ENCODE peak calls at places on chromosomes 12 and 14, in nine cellular contexts. One of them, this sample, is unnamed. For H3K9me3, the result is how much of the 10 kb centered on the place peaks cover.

GRCh38 chr12:94244165-94245133 is 96.1 kb downstream of the PLXNC1 start:
- DNase-seq in neural progenitor cell: no peak
- DNase-seq in heart right ventricle: no peak
- DNase-seq in transverse colon: peak
- DNase-seq in colonic mucosa: no peak
- DNase-seq in astrocyte: no peak
- DNase-seq in prostate gland: no peak
- DNase-seq in IMR-90: no peak
- DNase-seq in tibial artery: no peak
- DNase-seq in this sample: no peak

GRCh38 chr12:93347054-93347786 is 30.5 kb upstream of the NUDT4 start:
- DNase-seq in neural progenitor cell: no peak
- DNase-seq in heart right ventricle: no peak
- DNase-seq in transverse colon: no peak
- DNase-seq in colonic mucosa: no peak
- DNase-seq in astrocyte: no peak
- DNase-seq in prostate gland: no peak
- DNase-seq in IMR-90: no peak
- DNase-seq in tibial artery: no peak
- DNase-seq in this sample: no peak

GRCh38 chr12:68851592-68851952 is 43.6 kb downstream of the MDM2 start:
- DNase-seq in neural progenitor cell: no peak
- DNase-seq in heart right ventricle: no peak
- DNase-seq in transverse colon: no peak
- DNase-seq in colonic mucosa: no peak
- DNase-seq in astrocyte: no peak
- DNase-seq in prostate gland: no peak
- DNase-seq in IMR-90: no peak
- DNase-seq in tibial artery: no peak
- DNase-seq in this sample: no peak

GRCh38 chr12:64943686-64944085 is 119.2 kb downstream of the TBC1D30 start:
- DNase-seq in neural progenitor cell: no peak
- DNase-seq in heart right ventricle: no peak
- DNase-seq in transverse colon: no peak
- DNase-seq in colonic mucosa: no peak
- DNase-seq in astrocyte: peak
- DNase-seq in prostate gland: no peak
- DNase-seq in IMR-90: no peak
- DNase-seq in tibial artery: no peak
- DNase-seq in this sample: no peak

GRCh38 chr12:8687846-8688601 is 9.8 kb upstream of the RIMKLB start:
- DNase-seq in neural progenitor cell: peak
- DNase-seq in heart right ventricle: peak
- DNase-seq in transverse colon: peak
- DNase-seq in colonic mucosa: no peak
- DNase-seq in astrocyte: peak
- DNase-seq in prostate gland: peak
- DNase-seq in IMR-90: peak
- DNase-seq in tibial artery: peak
- DNase-seq in this sample: peak

GRCh38 chr12:108069766-108070165 is 59.3 kb upstream of the WSCD2 start:
- DNase-seq in neural progenitor cell: no peak
- DNase-seq in heart right ventricle: no peak
- DNase-seq in transverse colon: no peak
- DNase-seq in colonic mucosa: no peak
- DNase-seq in astrocyte: no peak
- DNase-seq in prostate gland: no peak
- DNase-seq in IMR-90: no peak
- DNase-seq in tibial artery: no peak
- DNase-seq in this sample: no peak

GRCh38 chr12:57592551-57593165 is 1.7 kb downstream of the PIP4K2C start:
- DNase-seq in neural progenitor cell: no peak
- DNase-seq in heart right ventricle: no peak
- DNase-seq in transverse colon: no peak
- DNase-seq in colonic mucosa: no peak
- DNase-seq in astrocyte: peak
- DNase-seq in prostate gland: no peak
- DNase-seq in IMR-90: peak
- DNase-seq in tibial artery: no peak
- DNase-seq in this sample: no peak

GRCh38 chr12:7642287-7642686 is 23.4 kb downstream of the APOBEC1 start:
- DNase-seq in neural progenitor cell: no peak
- DNase-seq in heart right ventricle: no peak
- DNase-seq in transverse colon: no peak
- DNase-seq in colonic mucosa: no peak
- DNase-seq in astrocyte: no peak
- DNase-seq in prostate gland: no peak
- DNase-seq in IMR-90: no peak
- DNase-seq in tibial artery: no peak
- DNase-seq in this sample: no peak

GRCh38 chr12:44143170-44143569 is 307.3 kb downstream of the TMEM117 start:
- DNase-seq in neural progenitor cell: no peak
- DNase-seq in heart right ventricle: no peak
- DNase-seq in transverse colon: no peak
- DNase-seq in colonic mucosa: no peak
- DNase-seq in astrocyte: no peak
- DNase-seq in prostate gland: no peak
- DNase-seq in IMR-90: no peak
- DNase-seq in tibial artery: no peak
- DNase-seq in this sample: no peak

GRCh38 chr12:103503546-103504480 is 8.0 kb upstream of the C12orf42 start:
- DNase-seq in neural progenitor cell: peak
- DNase-seq in heart right ventricle: no peak
- DNase-seq in transverse colon: peak
- DNase-seq in colonic mucosa: peak
- DNase-seq in astrocyte: no peak
- DNase-seq in prostate gland: no peak
- DNase-seq in IMR-90: no peak
- DNase-seq in tibial artery: no peak
- DNase-seq in this sample: no peak

GRCh38 chr14:24418492-24418873 is 11.0 kb downstream of the CBLN3 start:
- DNase-seq in neural progenitor cell: no peak
- DNase-seq in heart right ventricle: no peak
- DNase-seq in transverse colon: peak
- DNase-seq in colonic mucosa: peak
- DNase-seq in astrocyte: no peak
- DNase-seq in prostate gland: no peak
- DNase-seq in IMR-90: no peak
- DNase-seq in tibial artery: no peak
- DNase-seq in this sample: peak

GRCh38 chr12:117855165-117855564 is 113.6 kb downstream of the KSR2 start:
- DNase-seq in neural progenitor cell: no peak
- DNase-seq in heart right ventricle: no peak
- DNase-seq in transverse colon: no peak
- DNase-seq in colonic mucosa: no peak
- DNase-seq in astrocyte: no peak
- DNase-seq in prostate gland: no peak
- DNase-seq in IMR-90: no peak
- DNase-seq in tibial artery: no peak
- DNase-seq in this sample: no peak

GRCh38 chr12:108173160-108173559 is 44.1 kb downstream of the WSCD2 start:
- DNase-seq in neural progenitor cell: peak
- DNase-seq in heart right ventricle: no peak
- DNase-seq in transverse colon: no peak
- DNase-seq in colonic mucosa: no peak
- DNase-seq in astrocyte: no peak
- DNase-seq in prostate gland: no peak
- DNase-seq in IMR-90: no peak
- DNase-seq in tibial artery: no peak
- DNase-seq in this sample: no peak

GRCh38 chr12:95473947-95474817 is at the start of gene METAP2:
- DNase-seq in neural progenitor cell: peak
- DNase-seq in heart right ventricle: peak
- DNase-seq in transverse colon: peak
- DNase-seq in colonic mucosa: peak
- DNase-seq in astrocyte: peak
- DNase-seq in prostate gland: peak
- DNase-seq in IMR-90: peak
- DNase-seq in tibial artery: peak
- DNase-seq in this sample: peak

GRCh38 chr14:93752980-93753561 is 35.2 kb downstream of the PRIMA1 start:
- DNase-seq in neural progenitor cell: no peak
- DNase-seq in heart right ventricle: peak
- DNase-seq in transverse colon: no peak
- DNase-seq in colonic mucosa: no peak
- DNase-seq in astrocyte: no peak
- DNase-seq in prostate gland: no peak
- DNase-seq in IMR-90: no peak
- DNase-seq in tibial artery: peak
- DNase-seq in this sample: no peak

GRCh38 chr12:57940915-57941164 is 527 bp upstream of the ATP23 start:
- DNase-seq in neural progenitor cell: no peak
- DNase-seq in heart right ventricle: no peak
- DNase-seq in transverse colon: peak
- DNase-seq in colonic mucosa: peak
- DNase-seq in astrocyte: no peak
- DNase-seq in prostate gland: no peak
- DNase-seq in IMR-90: no peak
- DNase-seq in tibial artery: no peak
- DNase-seq in this sample: no peak

GRCh38 chr14:50831704-50832130 is 755 bp upstream of the NIN start:
- DNase-seq in neural progenitor cell: peak
- DNase-seq in heart right ventricle: peak
- DNase-seq in transverse colon: no peak
- DNase-seq in colonic mucosa: no peak
- DNase-seq in astrocyte: no peak
- DNase-seq in prostate gland: no peak
- DNase-seq in IMR-90: no peak
- DNase-seq in tibial artery: no peak
- DNase-seq in this sample: no peak

GRCh38 chr14:104305511-104306449 is 167.4 kb downstream of the KIF26A start:
- DNase-seq in neural progenitor cell: no peak
- DNase-seq in heart right ventricle: no peak
- DNase-seq in transverse colon: no peak
- DNase-seq in colonic mucosa: no peak
- DNase-seq in astrocyte: no peak
- DNase-seq in prostate gland: no peak
- DNase-seq in IMR-90: no peak
- DNase-seq in tibial artery: no peak
- DNase-seq in this sample: no peak

GRCh38 chr14:88210426-88210825 is 112.6 kb downstream of the KCNK10 start:
- DNase-seq in neural progenitor cell: no peak
- DNase-seq in heart right ventricle: peak
- DNase-seq in transverse colon: no peak
- DNase-seq in colonic mucosa: no peak
- DNase-seq in astrocyte: no peak
- DNase-seq in prostate gland: no peak
- DNase-seq in IMR-90: no peak
- DNase-seq in tibial artery: no peak
- DNase-seq in this sample: no peak
- H3K27ac ChIP-seq in neural progenitor cell: no peak
- H3K27ac ChIP-seq in heart right ventricle: no peak
- H3K27ac ChIP-seq in transverse colon: no peak
- H3K27ac ChIP-seq in colonic mucosa: no peak
- H3K27ac ChIP-seq in astrocyte: no peak
- H3K27ac ChIP-seq in prostate gland: no peak
- H3K27ac ChIP-seq in IMR-90: no peak
- H3K27ac ChIP-seq in tibial artery: no peak
- H3K27ac ChIP-seq in this sample: no peak

GRCh38 chr12:88812610-88813009 is 232.3 kb upstream of the KITLG start:
- DNase-seq in neural progenitor cell: no peak
- DNase-seq in heart right ventricle: no peak
- DNase-seq in transverse colon: no peak
- DNase-seq in colonic mucosa: no peak
- DNase-seq in astrocyte: no peak
- DNase-seq in prostate gland: no peak
- DNase-seq in IMR-90: no peak
- DNase-seq in tibial artery: no peak
- DNase-seq in this sample: no peak

GRCh38 chr12:88820012-88820411 is 239.7 kb upstream of the KITLG start:
- DNase-seq in neural progenitor cell: no peak
- DNase-seq in heart right ventricle: no peak
- DNase-seq in transverse colon: no peak
- DNase-seq in colonic mucosa: no peak
- DNase-seq in astrocyte: no peak
- DNase-seq in prostate gland: no peak
- DNase-seq in IMR-90: no peak
- DNase-seq in tibial artery: no peak
- DNase-seq in this sample: no peak

GRCh38 chr12:88814789-88815188 is 234.5 kb upstream of the KITLG start:
- DNase-seq in neural progenitor cell: no peak
- DNase-seq in heart right ventricle: no peak
- DNase-seq in transverse colon: no peak
- DNase-seq in colonic mucosa: no peak
- DNase-seq in astrocyte: no peak
- DNase-seq in prostate gland: no peak
- DNase-seq in IMR-90: no peak
- DNase-seq in tibial artery: no peak
- DNase-seq in this sample: no peak

GRCh38 chr12:88810806-88811205 is 230.5 kb upstream of the KITLG start:
- DNase-seq in neural progenitor cell: no peak
- DNase-seq in heart right ventricle: no peak
- DNase-seq in transverse colon: no peak
- DNase-seq in colonic mucosa: no peak
- DNase-seq in astrocyte: peak
- DNase-seq in prostate gland: no peak
- DNase-seq in IMR-90: peak
- DNase-seq in tibial artery: no peak
- DNase-seq in this sample: no peak

DNA sequence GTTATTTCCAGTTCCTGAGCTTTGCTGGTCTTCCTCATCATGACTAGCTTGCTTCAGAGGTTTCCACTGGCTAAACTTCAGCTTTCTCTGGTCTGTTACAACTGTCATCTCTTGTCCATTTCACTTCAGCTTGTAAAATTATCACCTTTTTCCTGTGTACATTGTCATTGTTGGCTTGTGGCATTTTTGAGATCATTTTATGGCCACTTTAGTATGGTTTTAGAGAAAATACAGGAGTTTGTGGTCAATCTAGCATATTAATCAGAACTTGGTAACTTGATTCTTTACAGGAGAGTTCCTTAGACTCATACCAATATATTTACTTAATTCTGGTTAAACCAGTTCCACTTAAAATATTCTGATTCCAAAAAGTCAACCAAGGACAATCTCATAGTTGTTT is 235.9 kb upstream of the KITLG start:
- DNase-seq in neural progenitor cell: no peak
- DNase-seq in heart right ventricle: no peak
- DNase-seq in transverse colon: no peak
- DNase-seq in colonic mucosa: no peak
- DNase-seq in astrocyte: peak
- DNase-seq in prostate gland: no peak
- DNase-seq in IMR-90: peak
- DNase-seq in tibial artery: no peak
- DNase-seq in this sample: no peak
- H3K4me3 ChIP-seq in neural progenitor cell: no peak
- H3K4me3 ChIP-seq in heart right ventricle: no peak
- H3K4me3 ChIP-seq in transverse colon: no peak
- H3K4me3 ChIP-seq in colonic mucosa: no peak
- H3K4me3 ChIP-seq in astrocyte: no peak
- H3K4me3 ChIP-seq in prostate gland: no peak
- H3K4me3 ChIP-seq in IMR-90: no peak
- H3K4me3 ChIP-seq in tibial artery: no peak
- H3K4me3 ChIP-seq in this sample: no peak

GRCh38 chr14:45787167-45787566 is 534.2 kb upstream of the MIS18BP1 start:
- DNase-seq in neural progenitor cell: no peak
- DNase-seq in heart right ventricle: no peak
- DNase-seq in transverse colon: no peak
- DNase-seq in colonic mucosa: no peak
- DNase-seq in astrocyte: no peak
- DNase-seq in prostate gland: no peak
- DNase-seq in IMR-90: no peak
- DNase-seq in tibial artery: no peak
- DNase-seq in this sample: no peak
- H3K9me3 ChIP-seq in neural progenitor cell: under half
- H3K9me3 ChIP-seq in heart right ventricle: under half
- H3K9me3 ChIP-seq in transverse colon: under half
- H3K9me3 ChIP-seq in colonic mucosa: under half
- H3K9me3 ChIP-seq in astrocyte: under half
- H3K9me3 ChIP-seq in prostate gland: under half
- H3K9me3 ChIP-seq in IMR-90: under half
- H3K9me3 ChIP-seq in tibial artery: under half
- H3K9me3 ChIP-seq in this sample: under half

GRCh38 chr12:116552750-116553383 is 6.3 kb upstream of the MAP1LC3B2 start:
- DNase-seq in neural progenitor cell: no peak
- DNase-seq in heart right ventricle: no peak
- DNase-seq in transverse colon: no peak
- DNase-seq in colonic mucosa: no peak
- DNase-seq in astrocyte: no peak
- DNase-seq in prostate gland: no peak
- DNase-seq in IMR-90: no peak
- DNase-seq in tibial artery: no peak
- DNase-seq in this sample: no peak
- H3K27ac ChIP-seq in neural progenitor cell: no peak
- H3K27ac ChIP-seq in heart right ventricle: no peak
- H3K27ac ChIP-seq in transverse colon: no peak
- H3K27ac ChIP-seq in colonic mucosa: no peak
- H3K27ac ChIP-seq in astrocyte: no peak
- H3K27ac ChIP-seq in prostate gland: no peak
- H3K27ac ChIP-seq in IMR-90: no peak
- H3K27ac ChIP-seq in tibial artery: no peak
- H3K27ac ChIP-seq in this sample: no peak